ENCODE peak calls at places on chromosomes 6 and 20, in six cellular contexts. C is astrocyte, F is GM12892, D is LoVo, K is psoas muscle, S is ovary. Q is an unnamed sample.
A peak's percentile ranks its signal among the peaks of the same experiment; 100 is the strongest.

GRCh38 chr6:6611486-6611885 is 23.0 kb downstream of the LY86 start:
- DNase-seq in C (no peak), F (no peak), D (no peak), K (no peak), S (no peak), Q (no peak)

GRCh38 chr6:37725967-37726366 is 28.3 kb upstream of the MDGA1 start:
- DNase-seq in C (peak; percentile 10), F (no peak), D (no peak), K (no peak), S (no peak), Q (no peak)

GRCh38 chr20:1894471-1894950 is 696 bp upstream of the SIRPA start:
- DNase-seq in C (peak; percentile 58), F (peak; percentile 60), D (no peak), K (peak; percentile 85), S (peak; percentile 69), Q (peak; percentile 76)

GRCh38 chr6:43517503-43518357 is 841 bp downstream of the POLR1C start:
- DNase-seq in C (no peak), F (no peak), D (no peak), K (no peak), S (no peak), Q (peak; percentile 17)

GRCh38 chr6:35681298-35681697 is 7.4 kb downstream of the FKBP5 start:
- DNase-seq in C (no peak), F (no peak), D (no peak), K (no peak), S (no peak), Q (no peak)

GRCh38 chr6:161511455-161512159 is 237.7 kb upstream of the AGPAT4 start:
- DNase-seq in C (no peak), F (no peak), D (no peak), K (no peak), S (no peak), Q (no peak)

GRCh38 chr6:3325210-3325609 is 66.5 kb downstream of the PSMG4 start:
- DNase-seq in C (peak; percentile 70), F (no peak), D (no peak), K (no peak), S (no peak), Q (peak; percentile 28)

GRCh38 chr6:4664117-4664626 is 112.0 kb upstream of the CDYL start:
- DNase-seq in C (peak; percentile 91), F (no peak), D (no peak), K (peak; percentile 94), S (peak; percentile 52), Q (peak; percentile 90)

GRCh38 chr6:33160728-33161323 is 31.4 kb downstream of the COL11A2 start:
- DNase-seq in C (peak; percentile 95), F (peak; percentile 19), D (peak; percentile 71), K (no peak), S (no peak), Q (peak; percentile 45)